ENCODE peak calls at places on chromosome 2, in five cellular contexts. J is GM23338; K is NCI-H1092 treated with DMSO at 0.1 percent for 48 hours; R is hippocampal formation; N is activated naive CD4-positive, alpha-beta T cell treated with anti-CD3 and anti-CD28 coated beads, Interleukin-2, amount 10 ng/mL, durations not matched to agents 7 days and 5 days. F is an unnamed sample.

GRCh38 chr2:132593171-132593570 is 76.8 kb downstream of the LYPD1 start:
- DNase-seq in J (no peak), K (no peak), R (no peak), N (no peak), F (no peak)

GRCh38 chr2:65204461-65205230 is 23.0 kb upstream of the ACTR2 start:
- DNase-seq in J (no peak), K (no peak), R (no peak), N (peak; percentile 41), F (peak; percentile 20)

GRCh38 chr2:189407161-189407943 is 33.9 kb upstream of the WDR75 start:
- DNase-seq in J (no peak), K (peak; percentile 57), R (no peak), N (no peak), F (no peak)

GRCh38 chr2:206160807-206161179 is 1.1 kb downstream of the EEF1B2 start:
- DNase-seq in J (no peak), K (no peak), R (no peak), N (no peak), F (no peak)

GRCh38 chr2:69494126-69494525 is 56.9 kb upstream of the NFU1 start:
- DNase-seq in J (no peak), K (no peak), R (no peak), N (no peak), F (no peak)

GRCh38 chr2:188607501-188607900 is 315.8 kb downstream of the GULP1 start:
- DNase-seq in J (no peak), K (no peak), R (no peak), N (no peak), F (no peak)

GRCh38 chr2:159903404-159904126 is 105.6 kb upstream of the CD302 start:
- DNase-seq in J (no peak), K (no peak), R (no peak), N (peak; percentile 80), F (no peak)

GRCh38 chr2:112706170-112706664 is 14.6 kb upstream of the NT5DC4 start:
- DNase-seq in J (no peak), K (no peak), R (no peak), N (peak; percentile 87), F (no peak)

GRCh38 chr2:145185696-145186095 is 665.8 kb upstream of the ZEB2 start:
- DNase-seq in J (no peak), K (no peak), R (no peak), N (no peak), F (no peak)

GRCh38 chr2:239726631-239727181 is 298.4 kb downstream of the NDUFA10 start:
- DNase-seq in J (no peak), K (no peak), R (no peak), N (peak; percentile 8), F (no peak)